ENCODE peak calls at places on chromosomes 6 and 20, in eight cellular contexts. One of them, this sample, is unnamed.

GRCh38 chr20:36217226-36217625 is 19.1 kb upstream of the AAR2 start:
- DNase-seq in neural progenitor cell: peak; percentile 74
- DNase-seq in nephron progenitor cell: no peak
- DNase-seq in SHP77: no peak
- DNase-seq in spleen: peak; percentile 7
- DNase-seq in activated naive CD4-positive, alpha-beta T cell treated with anti-CD3 and anti-CD28 coated beads for 36 hours: no peak
- DNase-seq in frontal cortex: no peak
- DNase-seq in glutamatergic neuron: no peak
- DNase-seq in this sample: no peak

GRCh38 chr6:98416027-98416426 is 418.3 kb upstream of the POU3F2 start:
- DNase-seq in neural progenitor cell: no peak
- DNase-seq in nephron progenitor cell: no peak
- DNase-seq in SHP77: no peak
- DNase-seq in spleen: no peak
- DNase-seq in activated naive CD4-positive, alpha-beta T cell treated with anti-CD3 and anti-CD28 coated beads for 36 hours: no peak
- DNase-seq in frontal cortex: peak; percentile 22
- DNase-seq in glutamatergic neuron: no peak
- DNase-seq in this sample: no peak

GRCh38 chr6:170271771-170272314 is 19.0 kb downstream of the DLL1 start:
- DNase-seq in neural progenitor cell: no peak
- DNase-seq in nephron progenitor cell: no peak
- DNase-seq in SHP77: no peak
- DNase-seq in spleen: peak; percentile 93
- DNase-seq in activated naive CD4-positive, alpha-beta T cell treated with anti-CD3 and anti-CD28 coated beads for 36 hours: peak; percentile 91
- DNase-seq in frontal cortex: no peak
- DNase-seq in glutamatergic neuron: no peak
- DNase-seq in this sample: no peak

GRCh38 chr6:157323114-157323923 is at the start of gene TMEM242:
- DNase-seq in neural progenitor cell: peak; percentile 92
- DNase-seq in nephron progenitor cell: peak; percentile 92
- DNase-seq in SHP77: no peak
- DNase-seq in spleen: peak; percentile 96
- DNase-seq in activated naive CD4-positive, alpha-beta T cell treated with anti-CD3 and anti-CD28 coated beads for 36 hours: peak; percentile 94
- DNase-seq in frontal cortex: peak; percentile 73
- DNase-seq in glutamatergic neuron: peak; percentile 94
- DNase-seq in this sample: peak; percentile 92

GRCh38 chr20:51525241-51526104 is 17.0 kb downstream of the NFATC2 start:
- DNase-seq in neural progenitor cell: no peak
- DNase-seq in nephron progenitor cell: no peak
- DNase-seq in SHP77: no peak
- DNase-seq in spleen: peak; percentile 83
- DNase-seq in activated naive CD4-positive, alpha-beta T cell treated with anti-CD3 and anti-CD28 coated beads for 36 hours: peak; percentile 70
- DNase-seq in frontal cortex: no peak
- DNase-seq in glutamatergic neuron: no peak
- DNase-seq in this sample: no peak

GRCh38 chr20:24497851-24498250 is 28.4 kb downstream of the SYNDIG1 start:
- DNase-seq in neural progenitor cell: no peak
- DNase-seq in nephron progenitor cell: no peak
- DNase-seq in SHP77: peak; percentile 86
- DNase-seq in spleen: no peak
- DNase-seq in activated naive CD4-positive, alpha-beta T cell treated with anti-CD3 and anti-CD28 coated beads for 36 hours: no peak
- DNase-seq in frontal cortex: no peak
- DNase-seq in glutamatergic neuron: no peak
- DNase-seq in this sample: peak; percentile 55

GRCh38 chr6:139820191-139820590 is 445.7 kb upstream of the CITED2 start:
- DNase-seq in neural progenitor cell: no peak
- DNase-seq in nephron progenitor cell: no peak
- DNase-seq in SHP77: no peak
- DNase-seq in spleen: no peak
- DNase-seq in activated naive CD4-positive, alpha-beta T cell treated with anti-CD3 and anti-CD28 coated beads for 36 hours: no peak
- DNase-seq in frontal cortex: no peak
- DNase-seq in glutamatergic neuron: no peak
- DNase-seq in this sample: no peak

GRCh38 chr6:13354331-13355042 is 26.1 kb upstream of the TBC1D7 start:
- DNase-seq in neural progenitor cell: no peak
- DNase-seq in nephron progenitor cell: no peak
- DNase-seq in SHP77: no peak
- DNase-seq in spleen: no peak
- DNase-seq in activated naive CD4-positive, alpha-beta T cell treated with anti-CD3 and anti-CD28 coated beads for 36 hours: no peak
- DNase-seq in frontal cortex: no peak
- DNase-seq in glutamatergic neuron: no peak
- DNase-seq in this sample: no peak

GRCh38 chr6:131602913-131603312 is 25.1 kb downstream of the MED23 start:
- DNase-seq in neural progenitor cell: no peak
- DNase-seq in nephron progenitor cell: no peak
- DNase-seq in SHP77: no peak
- DNase-seq in spleen: no peak
- DNase-seq in activated naive CD4-positive, alpha-beta T cell treated with anti-CD3 and anti-CD28 coated beads for 36 hours: no peak
- DNase-seq in frontal cortex: no peak
- DNase-seq in glutamatergic neuron: no peak
- DNase-seq in this sample: no peak

GRCh38 chr6:158536891-158537798 is 22.7 kb upstream of the TMEM181 start:
- DNase-seq in neural progenitor cell: peak; percentile 86
- DNase-seq in nephron progenitor cell: peak; percentile 74
- DNase-seq in SHP77: peak; percentile 81
- DNase-seq in spleen: no peak
- DNase-seq in activated naive CD4-positive, alpha-beta T cell treated with anti-CD3 and anti-CD28 coated beads for 36 hours: peak; percentile 38
- DNase-seq in frontal cortex: peak; percentile 57
- DNase-seq in glutamatergic neuron: peak; percentile 82
- DNase-seq in this sample: peak; percentile 87

GRCh38 chr6:75855047-75855446 is 106.0 kb downstream of the MYO6 start:
- DNase-seq in neural progenitor cell: peak; percentile 78
- DNase-seq in nephron progenitor cell: peak; percentile 37
- DNase-seq in SHP77: peak; percentile 48
- DNase-seq in spleen: no peak
- DNase-seq in activated naive CD4-positive, alpha-beta T cell treated with anti-CD3 and anti-CD28 coated beads for 36 hours: peak; percentile 46
- DNase-seq in frontal cortex: no peak
- DNase-seq in glutamatergic neuron: no peak
- DNase-seq in this sample: no peak

GRCh38 chr6:142349215-142349823 is 47.5 kb downstream of the ADGRG6 start:
- DNase-seq in neural progenitor cell: no peak
- DNase-seq in nephron progenitor cell: no peak
- DNase-seq in SHP77: no peak
- DNase-seq in spleen: no peak
- DNase-seq in activated naive CD4-positive, alpha-beta T cell treated with anti-CD3 and anti-CD28 coated beads for 36 hours: no peak
- DNase-seq in frontal cortex: no peak
- DNase-seq in glutamatergic neuron: no peak
- DNase-seq in this sample: no peak

GRCh38 chr6:166112580-166112979 is 55.1 kb downstream of the TBXT start:
- DNase-seq in neural progenitor cell: no peak
- DNase-seq in nephron progenitor cell: no peak
- DNase-seq in SHP77: peak; percentile 53
- DNase-seq in spleen: no peak
- DNase-seq in activated naive CD4-positive, alpha-beta T cell treated with anti-CD3 and anti-CD28 coated beads for 36 hours: no peak
- DNase-seq in frontal cortex: peak; percentile 27
- DNase-seq in glutamatergic neuron: no peak
- DNase-seq in this sample: no peak

GRCh38 chr6:15642276-15642675 is 20.6 kb downstream of the DTNBP1 start:
- DNase-seq in neural progenitor cell: no peak
- DNase-seq in nephron progenitor cell: no peak
- DNase-seq in SHP77: peak; percentile 10
- DNase-seq in spleen: no peak
- DNase-seq in activated naive CD4-positive, alpha-beta T cell treated with anti-CD3 and anti-CD28 coated beads for 36 hours: no peak
- DNase-seq in frontal cortex: no peak
- DNase-seq in glutamatergic neuron: no peak
- DNase-seq in this sample: no peak

GRCh38 chr6:116447052-116447451 is 14.1 kb upstream of the CALHM6 start:
- DNase-seq in neural progenitor cell: no peak
- DNase-seq in nephron progenitor cell: no peak
- DNase-seq in SHP77: peak; percentile 11
- DNase-seq in spleen: no peak
- DNase-seq in activated naive CD4-positive, alpha-beta T cell treated with anti-CD3 and anti-CD28 coated beads for 36 hours: no peak
- DNase-seq in frontal cortex: no peak
- DNase-seq in glutamatergic neuron: no peak
- DNase-seq in this sample: no peak

GRCh38 chr6:73309534-73309783 is 44.6 kb downstream of the DPPA5 start:
- DNase-seq in neural progenitor cell: no peak
- DNase-seq in nephron progenitor cell: no peak
- DNase-seq in SHP77: no peak
- DNase-seq in spleen: no peak
- DNase-seq in activated naive CD4-positive, alpha-beta T cell treated with anti-CD3 and anti-CD28 coated beads for 36 hours: peak; percentile 6
- DNase-seq in frontal cortex: peak; percentile 43
- DNase-seq in glutamatergic neuron: no peak
- DNase-seq in this sample: no peak

GRCh38 chr20:24637941-24638340 is 168.5 kb downstream of the SYNDIG1 start:
- DNase-seq in neural progenitor cell: no peak
- DNase-seq in nephron progenitor cell: no peak
- DNase-seq in SHP77: no peak
- DNase-seq in spleen: no peak
- DNase-seq in activated naive CD4-positive, alpha-beta T cell treated with anti-CD3 and anti-CD28 coated beads for 36 hours: no peak
- DNase-seq in frontal cortex: no peak
- DNase-seq in glutamatergic neuron: no peak
- DNase-seq in this sample: no peak

GRCh38 chr20:35306931-35307517 is 14.8 kb upstream of the FAM83C start:
- DNase-seq in neural progenitor cell: peak; percentile 83
- DNase-seq in nephron progenitor cell: peak; percentile 62
- DNase-seq in SHP77: peak; percentile 59
- DNase-seq in spleen: no peak
- DNase-seq in activated naive CD4-positive, alpha-beta T cell treated with anti-CD3 and anti-CD28 coated beads for 36 hours: peak; percentile 60
- DNase-seq in frontal cortex: peak; percentile 53
- DNase-seq in glutamatergic neuron: peak; percentile 76
- DNase-seq in this sample: peak; percentile 39

GRCh38 chr6:132530293-132530974 is 7.6 kb upstream of the TAAR9 start:
- DNase-seq in neural progenitor cell: peak; percentile 77
- DNase-seq in nephron progenitor cell: peak; percentile 75
- DNase-seq in SHP77: peak; percentile 57
- DNase-seq in spleen: no peak
- DNase-seq in activated naive CD4-positive, alpha-beta T cell treated with anti-CD3 and anti-CD28 coated beads for 36 hours: peak; percentile 81
- DNase-seq in frontal cortex: peak; percentile 18
- DNase-seq in glutamatergic neuron: peak; percentile 57
- DNase-seq in this sample: no peak

GRCh38 chr6:149913542-149914240 is 9.2 kb downstream of the RAET1G start:
- DNase-seq in neural progenitor cell: no peak
- DNase-seq in nephron progenitor cell: no peak
- DNase-seq in SHP77: no peak
- DNase-seq in spleen: no peak
- DNase-seq in activated naive CD4-positive, alpha-beta T cell treated with anti-CD3 and anti-CD28 coated beads for 36 hours: no peak
- DNase-seq in frontal cortex: no peak
- DNase-seq in glutamatergic neuron: no peak
- DNase-seq in this sample: no peak

GRCh38 chr20:2814587-2815051 is at the start of gene C20orf141:
- DNase-seq in neural progenitor cell: no peak
- DNase-seq in nephron progenitor cell: no peak
- DNase-seq in SHP77: no peak
- DNase-seq in spleen: no peak
- DNase-seq in activated naive CD4-positive, alpha-beta T cell treated with anti-CD3 and anti-CD28 coated beads for 36 hours: no peak
- DNase-seq in frontal cortex: no peak
- DNase-seq in glutamatergic neuron: peak; percentile 52
- DNase-seq in this sample: no peak

GRCh38 chr6:41200296-41200900 is 551 bp downstream of the TREML2 start:
- DNase-seq in neural progenitor cell: no peak
- DNase-seq in nephron progenitor cell: no peak
- DNase-seq in SHP77: no peak
- DNase-seq in spleen: peak; percentile 90
- DNase-seq in activated naive CD4-positive, alpha-beta T cell treated with anti-CD3 and anti-CD28 coated beads for 36 hours: peak; percentile 87
- DNase-seq in frontal cortex: no peak
- DNase-seq in glutamatergic neuron: no peak
- DNase-seq in this sample: no peak